ENCODE peak calls at places on chromosomes 7 and 10, in five cellular contexts. One of them, this sample, is unnamed.

GRCh38 chr10:131842351-131843088 is 58.3 kb upstream of the PPP2R2D start:
- DNase-seq in pulmonary artery endothelial cell: no peak
- DNase-seq in psoas muscle: peak
- DNase-seq in NCI-H2107: no peak
- DNase-seq in stimulated activated CD4-positive, alpha-beta T cell treated with anti-CD3 and anti-CD28 coated beads, Interleukin-12 subunit alpha, Interleukin-12 subunit beta, amount 100 ng/mL, for 48 hours: no peak
- DNase-seq in this sample: no peak

GRCh38 chr10:35979116-35979515 is 337.0 kb upstream of the FZD8 start:
- DNase-seq in stimulated activated CD4-positive, alpha-beta T cell treated with anti-CD3 and anti-CD28 coated beads, Interleukin-12 subunit alpha, Interleukin-12 subunit beta, amount 100 ng/mL, for 48 hours: no peak
- DNase-seq in NCI-H2107: no peak
- DNase-seq in psoas muscle: no peak
- DNase-seq in pulmonary artery endothelial cell: no peak
- DNase-seq in this sample: no peak

GRCh38 chr7:135320277-135320676 is 86.6 kb downstream of the STRA8 start:
- DNase-seq in psoas muscle: peak
- DNase-seq in pulmonary artery endothelial cell: peak
- DNase-seq in stimulated activated CD4-positive, alpha-beta T cell treated with anti-CD3 and anti-CD28 coated beads, Interleukin-12 subunit alpha, Interleukin-12 subunit beta, amount 100 ng/mL, for 48 hours: no peak
- DNase-seq in NCI-H2107: peak
- DNase-seq in this sample: peak

GRCh38 chr10:79361721-79362397 is 14.6 kb downstream of the PPIF start:
- DNase-seq in psoas muscle: no peak
- DNase-seq in pulmonary artery endothelial cell: no peak
- DNase-seq in stimulated activated CD4-positive, alpha-beta T cell treated with anti-CD3 and anti-CD28 coated beads, Interleukin-12 subunit alpha, Interleukin-12 subunit beta, amount 100 ng/mL, for 48 hours: no peak
- DNase-seq in NCI-H2107: no peak
- DNase-seq in this sample: no peak

GRCh38 chr7:74334026-74334425 is 44.8 kb downstream of the CLIP2 start:
- DNase-seq in pulmonary artery endothelial cell: no peak
- DNase-seq in stimulated activated CD4-positive, alpha-beta T cell treated with anti-CD3 and anti-CD28 coated beads, Interleukin-12 subunit alpha, Interleukin-12 subunit beta, amount 100 ng/mL, for 48 hours: no peak
- DNase-seq in psoas muscle: no peak
- DNase-seq in NCI-H2107: no peak
- DNase-seq in this sample: no peak

GRCh38 chr7:73560035-73560835 is 2.7 kb upstream of the BCL7B start:
- DNase-seq in stimulated activated CD4-positive, alpha-beta T cell treated with anti-CD3 and anti-CD28 coated beads, Interleukin-12 subunit alpha, Interleukin-12 subunit beta, amount 100 ng/mL, for 48 hours: no peak
- DNase-seq in NCI-H2107: no peak
- DNase-seq in psoas muscle: no peak
- DNase-seq in pulmonary artery endothelial cell: no peak
- DNase-seq in this sample: peak

GRCh38 chr10:92757066-92757716 is 67.4 kb downstream of the HHEX start:
- DNase-seq in NCI-H2107: no peak
- DNase-seq in stimulated activated CD4-positive, alpha-beta T cell treated with anti-CD3 and anti-CD28 coated beads, Interleukin-12 subunit alpha, Interleukin-12 subunit beta, amount 100 ng/mL, for 48 hours: no peak
- DNase-seq in psoas muscle: peak
- DNase-seq in pulmonary artery endothelial cell: peak
- DNase-seq in this sample: peak

GRCh38 chr7:93851536-93851935 is 39.0 kb downstream of the TFPI2 start:
- DNase-seq in psoas muscle: no peak
- DNase-seq in NCI-H2107: no peak
- DNase-seq in pulmonary artery endothelial cell: no peak
- DNase-seq in stimulated activated CD4-positive, alpha-beta T cell treated with anti-CD3 and anti-CD28 coated beads, Interleukin-12 subunit alpha, Interleukin-12 subunit beta, amount 100 ng/mL, for 48 hours: no peak
- DNase-seq in this sample: no peak

GRCh38 chr7:32155712-32156111 is 85.5 kb upstream of the PDE1C start:
- DNase-seq in pulmonary artery endothelial cell: no peak
- DNase-seq in stimulated activated CD4-positive, alpha-beta T cell treated with anti-CD3 and anti-CD28 coated beads, Interleukin-12 subunit alpha, Interleukin-12 subunit beta, amount 100 ng/mL, for 48 hours: no peak
- DNase-seq in NCI-H2107: no peak
- DNase-seq in psoas muscle: no peak
- DNase-seq in this sample: no peak

GRCh38 chr7:155850730-155851678 is 38.7 kb upstream of the SHH start:
- DNase-seq in pulmonary artery endothelial cell: no peak
- DNase-seq in stimulated activated CD4-positive, alpha-beta T cell treated with anti-CD3 and anti-CD28 coated beads, Interleukin-12 subunit alpha, Interleukin-12 subunit beta, amount 100 ng/mL, for 48 hours: no peak
- DNase-seq in NCI-H2107: no peak
- DNase-seq in psoas muscle: no peak
- DNase-seq in this sample: no peak

GRCh38 chr10:71220689-71221540 is 8.5 kb downstream of the UNC5B start:
- DNase-seq in stimulated activated CD4-positive, alpha-beta T cell treated with anti-CD3 and anti-CD28 coated beads, Interleukin-12 subunit alpha, Interleukin-12 subunit beta, amount 100 ng/mL, for 48 hours: no peak
- DNase-seq in NCI-H2107: no peak
- DNase-seq in psoas muscle: no peak
- DNase-seq in pulmonary artery endothelial cell: no peak
- DNase-seq in this sample: no peak

GRCh38 chr10:93496322-93497041 is at the start of gene CEP55:
- DNase-seq in NCI-H2107: peak
- DNase-seq in pulmonary artery endothelial cell: peak
- DNase-seq in psoas muscle: peak
- DNase-seq in stimulated activated CD4-positive, alpha-beta T cell treated with anti-CD3 and anti-CD28 coated beads, Interleukin-12 subunit alpha, Interleukin-12 subunit beta, amount 100 ng/mL, for 48 hours: peak
- DNase-seq in this sample: peak

GRCh38 chr7:150784120-150784736 is 15.9 kb downstream of the TMEM176B start:
- DNase-seq in pulmonary artery endothelial cell: no peak
- DNase-seq in stimulated activated CD4-positive, alpha-beta T cell treated with anti-CD3 and anti-CD28 coated beads, Interleukin-12 subunit alpha, Interleukin-12 subunit beta, amount 100 ng/mL, for 48 hours: no peak
- DNase-seq in psoas muscle: no peak
- DNase-seq in NCI-H2107: no peak
- DNase-seq in this sample: no peak